ENCODE peak calls at places on chromosomes 1 and 21, in seven cellular contexts. One of them, this sample, is unnamed.

GRCh38 chr1:20074725-20075171 is 4.8 kb downstream of the PLA2G5 start:
- DNase-seq in GDM1: no peak
- DNase-seq in NCI-H2227 treated with DMSO at 0.1 percent for 48 hours: no peak
- DNase-seq in RPMI7951: peak
- DNase-seq in AG08396: no peak
- DNase-seq in activated T-cell treated with anti-CD3 and anti-CD28 coated beads for 1 hour: no peak
- DNase-seq in Kasumi-1: no peak
- DNase-seq in this sample: no peak

GRCh38 chr1:81597720-81598426 is 202.9 kb upstream of the ADGRL2 start:
- DNase-seq in GDM1: no peak
- DNase-seq in NCI-H2227 treated with DMSO at 0.1 percent for 48 hours: no peak
- DNase-seq in RPMI7951: no peak
- DNase-seq in AG08396: no peak
- DNase-seq in activated T-cell treated with anti-CD3 and anti-CD28 coated beads for 1 hour: no peak
- DNase-seq in Kasumi-1: no peak
- DNase-seq in this sample: no peak

GRCh38 chr1:2165636-2166035 is 28.9 kb downstream of the FAAP20 start:
- DNase-seq in GDM1: no peak
- DNase-seq in NCI-H2227 treated with DMSO at 0.1 percent for 48 hours: no peak
- DNase-seq in RPMI7951: no peak
- DNase-seq in AG08396: no peak
- DNase-seq in activated T-cell treated with anti-CD3 and anti-CD28 coated beads for 1 hour: no peak
- DNase-seq in Kasumi-1: no peak
- DNase-seq in this sample: no peak

GRCh38 chr1:3898475-3898735 is 1.7 kb downstream of the C1orf174 start:
- DNase-seq in GDM1: no peak
- DNase-seq in NCI-H2227 treated with DMSO at 0.1 percent for 48 hours: no peak
- DNase-seq in RPMI7951: no peak
- DNase-seq in AG08396: no peak
- DNase-seq in activated T-cell treated with anti-CD3 and anti-CD28 coated beads for 1 hour: no peak
- DNase-seq in Kasumi-1: no peak
- DNase-seq in this sample: no peak

GRCh38 chr1:61979729-61980128 is 214.9 kb upstream of the L1TD1 start:
- DNase-seq in GDM1: no peak
- DNase-seq in NCI-H2227 treated with DMSO at 0.1 percent for 48 hours: no peak
- DNase-seq in RPMI7951: no peak
- DNase-seq in AG08396: no peak
- DNase-seq in activated T-cell treated with anti-CD3 and anti-CD28 coated beads for 1 hour: no peak
- DNase-seq in Kasumi-1: no peak
- DNase-seq in this sample: no peak

GRCh38 chr1:24600551-24600950 is 42.6 kb upstream of the SRRM1 start:
- DNase-seq in GDM1: no peak
- DNase-seq in NCI-H2227 treated with DMSO at 0.1 percent for 48 hours: no peak
- DNase-seq in RPMI7951: no peak
- DNase-seq in AG08396: no peak
- DNase-seq in activated T-cell treated with anti-CD3 and anti-CD28 coated beads for 1 hour: no peak
- DNase-seq in Kasumi-1: no peak
- DNase-seq in this sample: no peak

GRCh38 chr1:215710340-215710971 is 143.4 kb downstream of the KCTD3 start:
- DNase-seq in GDM1: peak
- DNase-seq in NCI-H2227 treated with DMSO at 0.1 percent for 48 hours: no peak
- DNase-seq in RPMI7951: peak
- DNase-seq in AG08396: peak
- DNase-seq in activated T-cell treated with anti-CD3 and anti-CD28 coated beads for 1 hour: no peak
- DNase-seq in Kasumi-1: peak
- DNase-seq in this sample: no peak

GRCh38 chr21:42025392-42026071 is 15.4 kb upstream of the ZBTB21 start:
- DNase-seq in GDM1: no peak
- DNase-seq in NCI-H2227 treated with DMSO at 0.1 percent for 48 hours: no peak
- DNase-seq in RPMI7951: peak
- DNase-seq in AG08396: peak
- DNase-seq in activated T-cell treated with anti-CD3 and anti-CD28 coated beads for 1 hour: no peak
- DNase-seq in Kasumi-1: no peak
- DNase-seq in this sample: no peak

GRCh38 chr1:24748191-24749121 is 3.2 kb downstream of the CLIC4 start:
- DNase-seq in GDM1: no peak
- DNase-seq in NCI-H2227 treated with DMSO at 0.1 percent for 48 hours: no peak
- DNase-seq in RPMI7951: no peak
- DNase-seq in AG08396: no peak
- DNase-seq in activated T-cell treated with anti-CD3 and anti-CD28 coated beads for 1 hour: no peak
- DNase-seq in Kasumi-1: no peak
- DNase-seq in this sample: peak

GRCh38 chr1:244163861-244164562 is 112.9 kb downstream of the ZBTB18 start:
- DNase-seq in GDM1: no peak
- DNase-seq in NCI-H2227 treated with DMSO at 0.1 percent for 48 hours: no peak
- DNase-seq in RPMI7951: peak
- DNase-seq in AG08396: peak
- DNase-seq in activated T-cell treated with anti-CD3 and anti-CD28 coated beads for 1 hour: no peak
- DNase-seq in Kasumi-1: peak
- DNase-seq in this sample: no peak

GRCh38 chr1:31101147-31101502 is 35.6 kb upstream of the PUM1 start:
- DNase-seq in GDM1: no peak
- DNase-seq in NCI-H2227 treated with DMSO at 0.1 percent for 48 hours: peak
- DNase-seq in RPMI7951: peak
- DNase-seq in AG08396: peak
- DNase-seq in activated T-cell treated with anti-CD3 and anti-CD28 coated beads for 1 hour: no peak
- DNase-seq in Kasumi-1: no peak
- DNase-seq in this sample: no peak

GRCh38 chr21:42313501-42313969 is 1.7 kb downstream of the TFF3 start:
- DNase-seq in GDM1: no peak
- DNase-seq in NCI-H2227 treated with DMSO at 0.1 percent for 48 hours: no peak
- DNase-seq in RPMI7951: no peak
- DNase-seq in AG08396: no peak
- DNase-seq in activated T-cell treated with anti-CD3 and anti-CD28 coated beads for 1 hour: no peak
- DNase-seq in Kasumi-1: no peak
- DNase-seq in this sample: no peak

GRCh38 chr1:117599822-117600221 is 6.0 kb upstream of the TENT5C start:
- DNase-seq in GDM1: no peak
- DNase-seq in NCI-H2227 treated with DMSO at 0.1 percent for 48 hours: peak
- DNase-seq in RPMI7951: no peak
- DNase-seq in AG08396: no peak
- DNase-seq in activated T-cell treated with anti-CD3 and anti-CD28 coated beads for 1 hour: no peak
- DNase-seq in Kasumi-1: no peak
- DNase-seq in this sample: no peak